ENCODE peak calls at places on chromosomes 5 and 9, in four cellular contexts. One of them, this sample, is unnamed.

GRCh38 chr9:89114741-89115140 is 63.9 kb downstream of the SHC3 start:
- DNase-seq in neuronal stem cell: no peak
- DNase-seq in fibroblast of mammary gland: no peak
- DNase-seq in EH: no peak
- DNase-seq in this sample: no peak

GRCh38 chr5:147734839-147735238 is 47.7 kb downstream of the JAKMIP2 start:
- DNase-seq in fibroblast of mammary gland: no peak
- DNase-seq in EH: no peak
- DNase-seq in neuronal stem cell: no peak
- DNase-seq in this sample: no peak

GRCh38 chr5:2133936-2134335 is 251.2 kb upstream of the IRX4 start:
- DNase-seq in EH: no peak
- DNase-seq in fibroblast of mammary gland: no peak
- DNase-seq in neuronal stem cell: no peak
- DNase-seq in this sample: no peak

GRCh38 chr5:94254214-94254613 is 364.2 kb downstream of the KIAA0825 start:
- DNase-seq in EH: no peak
- DNase-seq in neuronal stem cell: no peak
- DNase-seq in fibroblast of mammary gland: no peak
- DNase-seq in this sample: no peak

GRCh38 chr5:130712324-130712723 is 452.7 kb downstream of the HINT1 start:
- DNase-seq in neuronal stem cell: no peak
- DNase-seq in EH: no peak
- DNase-seq in fibroblast of mammary gland: no peak
- DNase-seq in this sample: no peak

GRCh38 chr9:3863114-3863528 is 337.3 kb upstream of the RFX3 start:
- DNase-seq in fibroblast of mammary gland: peak
- DNase-seq in EH: peak
- DNase-seq in neuronal stem cell: no peak
- DNase-seq in this sample: no peak

GRCh38 chr5:92998456-92998855 is 582.6 kb downstream of the NR2F1-AS1 start:
- DNase-seq in EH: no peak
- DNase-seq in fibroblast of mammary gland: no peak
- DNase-seq in neuronal stem cell: no peak
- DNase-seq in this sample: no peak

GRCh38 chr5:153372433-153373167 is 117.9 kb upstream of the GRIA1 start:
- DNase-seq in fibroblast of mammary gland: no peak
- DNase-seq in neuronal stem cell: no peak
- DNase-seq in EH: no peak
- DNase-seq in this sample: no peak

GRCh38 chr9:109074236-109074889 is 45.4 kb downstream of the TMEM245 start:
- DNase-seq in EH: no peak
- DNase-seq in fibroblast of mammary gland: no peak
- DNase-seq in neuronal stem cell: no peak
- DNase-seq in this sample: no peak

This sample was measured in CD4-positive, CD25-positive, alpha-beta regulatory T cell.